ENCODE peak calls at places on chromosome 3, in five cellular contexts. E is activated naive CD4-positive, alpha-beta T cell; Z is EH; X is hepatocyte; Q is HFF-Myc. K is an unnamed sample.

GRCh38 chr3:37291275-37291700 is 116.9 kb upstream of the LRRFIP2 start:
- DNase-seq in E (no peak), Z (peak; percentile 70), X (no peak), Q (peak; percentile 39), K (no peak)

GRCh38 chr3:123795471-123796251 is 88.5 kb downstream of the MYLK start:
- DNase-seq in E (no peak), Z (no peak), X (no peak), Q (no peak), K (no peak)

GRCh38 chr3:45084361-45084760 is 58.3 kb downstream of the CLEC3B start:
- DNase-seq in E (no peak), Z (peak; percentile 38), X (no peak), Q (no peak), K (no peak)

GRCh38 chr3:4232798-4233197 is 70.4 kb upstream of the SETMAR start:
- DNase-seq in E (no peak), Z (no peak), X (no peak), Q (no peak), K (no peak)

GRCh38 chr3:94098487-94098886 is 35.6 kb downstream of the NSUN3 start:
- DNase-seq in E (no peak), Z (no peak), X (no peak), Q (no peak), K (no peak)

GRCh38 chr3:18389108-18389733 is 35.9 kb downstream of the SATB1 start:
- DNase-seq in E (no peak), Z (peak; percentile 12), X (peak; percentile 46), Q (no peak), K (peak; percentile 54)

GRCh38 chr3:114878119-114878839 is 268.8 kb downstream of the ZBTB20 start:
- DNase-seq in E (no peak), Z (peak; percentile 56), X (no peak), Q (no peak), K (no peak)

GRCh38 chr3:23945653-23945902 is 492 bp downstream of the NR1D2 start:
- DNase-seq in E (no peak), Z (no peak), X (no peak), Q (no peak), K (no peak)

GRCh38 chr3:48708481-48708889 is 8.5 kb downstream of the IP6K2 start:
- DNase-seq in E (no peak), Z (peak; percentile 55), X (no peak), Q (no peak), K (no peak)

GRCh38 chr3:150081084-150081483 is 110.4 kb upstream of the PFN2 start:
- DNase-seq in E (no peak), Z (peak; percentile 77), X (no peak), Q (no peak), K (no peak)

GRCh38 chr3:56316944-56317343 is 151.3 kb downstream of the ERC2 start:
- DNase-seq in E (no peak), Z (no peak), X (no peak), Q (no peak), K (no peak)

GRCh38 chr3:46576-46975 is 150.0 kb upstream of the CHL1 start:
- DNase-seq in E (no peak), Z (no peak), X (no peak), Q (no peak), K (no peak)

GRCh38 chr3:11481561-11481960 is 162.2 kb downstream of the VGLL4 start:
- DNase-seq in E (no peak), Z (no peak), X (no peak), Q (no peak), K (no peak)

GRCh38 chr3:9028134-9028533 is 64.9 kb upstream of the RAD18 start:
- DNase-seq in E (no peak), Z (peak; percentile 66), X (peak; percentile 64), Q (peak; percentile 35), K (no peak)

GRCh38 chr3:11195721-11196332 is 41.5 kb downstream of the HRH1 start:
- DNase-seq in E (no peak), Z (peak; percentile 93), X (peak; percentile 41), Q (no peak), K (no peak)

GRCh38 chr3:125087768-125088391 is 32.1 kb upstream of the HEG1 start:
- DNase-seq in E (no peak), Z (peak; percentile 93), X (no peak), Q (no peak), K (no peak)

GRCh38 chr3:185677146-185677829 is 91.2 kb downstream of the SENP2 start:
- DNase-seq in E (no peak), Z (peak; percentile 78), X (peak; percentile 78), Q (peak; percentile 67), K (peak; percentile 47)

GRCh38 chr3:112352720-112353119 is 19.8 kb downstream of the CD200 start:
- DNase-seq in E (no peak), Z (no peak), X (no peak), Q (no peak), K (no peak)

GRCh38 chr3:124295358-124295757 is 303.4 kb upstream of the ROPN1 start:
- DNase-seq in E (no peak), Z (peak; percentile 32), X (no peak), Q (no peak), K (no peak)

GRCh38 chr3:117954131-117954530 is 1080.5 kb downstream of the IGSF11 start:
- DNase-seq in E (no peak), Z (no peak), X (no peak), Q (no peak), K (no peak)

GRCh38 chr3:127588675-127589577 is 1.6 kb downstream of the TPRA1 start:
- DNase-seq in E (no peak), Z (peak; percentile 93), X (peak; percentile 79), Q (no peak), K (no peak)

GRCh38 chr3:51932471-51933370 is 9.0 kb downstream of the RRP9 start:
- DNase-seq in E (no peak), Z (no peak), X (no peak), Q (no peak), K (no peak)

GRCh38 chr3:101038880-101039279 is 45.7 kb upstream of the ABI3BP start:
- DNase-seq in E (no peak), Z (peak; percentile 80), X (no peak), Q (no peak), K (no peak)

GRCh38 chr3:161171113-161171512 is 50.0 kb upstream of the NMD3 start:
- DNase-seq in E (no peak), Z (peak; percentile 81), X (peak; percentile 25), Q (no peak), K (no peak)

GRCh38 chr3:133374706-133375105 is 25.1 kb upstream of the BFSP2 start:
- DNase-seq in E (no peak), Z (no peak), X (no peak), Q (no peak), K (no peak)

GRCh38 chr3:149753717-149754116 is 1.4 kb upstream of the COMMD2 start:
- DNase-seq in E (no peak), Z (no peak), X (no peak), Q (no peak), K (no peak)

GRCh38 chr3:143455480-143455879 is 335.9 kb downstream of the CHST2 start:
- DNase-seq in E (no peak), Z (no peak), X (no peak), Q (no peak), K (no peak)

GRCh38 chr3:37872413-37873160 is 10.9 kb downstream of the CTDSPL start:
- DNase-seq in E (no peak), Z (peak; percentile 32), X (no peak), Q (no peak), K (no peak)

GRCh38 chr3:13105851-13106250 is 32.6 kb upstream of the IQSEC1 start:
- DNase-seq in E (no peak), Z (no peak), X (no peak), Q (no peak), K (no peak)

K was measured in retina.